ENCODE peak calls at places on chromosomes 6 and 20, in four cellular contexts. A is AG04450, J is esophagus squamous epithelium, X is fibroblast of lung. Y is an unnamed sample.

GRCh38 chr20:53608456-53609413 is 15.1 kb upstream of the ZNF217 start:
- DNase-seq in A (no peak), J (no peak), X (no peak), Y (no peak)

GRCh38 chr6:159125014-159125609 is 44.1 kb upstream of the FNDC1 start:
- DNase-seq in A (no peak), J (no peak), X (no peak), Y (no peak)

GRCh38 chr6:27478141-27478705 is 5.3 kb upstream of the ZNF184 start:
- DNase-seq in A (peak), J (no peak), X (peak), Y (no peak)

GRCh38 chr6:108914235-108915022 is 66.2 kb downstream of the ARMC2 start:
- DNase-seq in A (peak), J (no peak), X (peak), Y (no peak)

GRCh38 chr6:143060806-143061596 is at the start of gene AIG1:
- DNase-seq in A (peak), J (peak), X (no peak), Y (no peak)

GRCh38 chr6:20404641-20405032 is 3.0 kb downstream of the E2F3 start:
- DNase-seq in A (no peak), J (peak), X (peak), Y (peak)

GRCh38 chr6:122014961-122015360 is 384.5 kb upstream of the HSF2 start:
- DNase-seq in A (peak), J (no peak), X (peak), Y (no peak)

GRCh38 chr20:54123587-54124180 is 50.1 kb downstream of the CYP24A1 start:
- DNase-seq in A (no peak), J (no peak), X (peak), Y (no peak)

GRCh38 chr20:58550661-58551060 is 35.5 kb upstream of the APCDD1L start:
- DNase-seq in A (peak), J (no peak), X (peak), Y (no peak)

GRCh38 chr20:58944610-58945009 is 36.4 kb upstream of the NELFCD start:
- DNase-seq in A (no peak), J (no peak), X (no peak), Y (no peak)

GRCh38 chr20:562232-562897 is 18.8 kb upstream of the CSNK2A1 start:
- DNase-seq in A (no peak), J (no peak), X (no peak), Y (no peak)

GRCh38 chr6:39365281-39366074 is 43.0 kb upstream of the KCNK16 start:
- DNase-seq in A (no peak), J (no peak), X (peak), Y (no peak)

GRCh38 chr6:135592276-135592675 is 94.7 kb upstream of the AHI1 start:
- DNase-seq in A (no peak), J (no peak), X (no peak), Y (no peak)

GRCh38 chr6:56570434-56571359 is 72.0 kb downstream of the DST start:
- DNase-seq in A (no peak), J (no peak), X (peak), Y (no peak)

GRCh38 chr6:62998022-62998421 is 213.2 kb upstream of the FKBP1C start:
- DNase-seq in A (no peak), J (no peak), X (no peak), Y (no peak)

GRCh38 chr6:33840064-33840926 is 36.5 kb upstream of the MLN start:
- DNase-seq in A (peak), J (no peak), X (peak), Y (no peak)

GRCh38 chr6:36130672-36131516 is 581 bp downstream of the MAPK13 start:
- DNase-seq in A (no peak), J (no peak), X (no peak), Y (no peak)

GRCh38 chr6:52144196-52145076 is 41.7 kb upstream of the IL17A start:
- DNase-seq in A (no peak), J (no peak), X (no peak), Y (no peak)

GRCh38 chr6:24910850-24911712 is 24.7 kb downstream of the RIPOR2 start:
- DNase-seq in A (no peak), J (no peak), X (peak), Y (peak)

GRCh38 chr20:21522479-21523397 is 8.9 kb upstream of the NKX2-2 start:
- DNase-seq in A (no peak), J (no peak), X (no peak), Y (no peak)

GRCh38 chr20:31918471-31919105 is 33.3 kb downstream of the PDRG1 start:
- DNase-seq in A (no peak), J (no peak), X (no peak), Y (no peak)

GRCh38 chr6:52157301-52157930 is 28.8 kb upstream of the IL17A start:
- DNase-seq in A (no peak), J (no peak), X (no peak), Y (no peak)

GRCh38 chr20:23126281-23127061 is 40.3 kb upstream of the CD93 start:
- DNase-seq in A (no peak), J (no peak), X (no peak), Y (no peak)

GRCh38 chr6:141552031-141552430 is 580.7 kb upstream of the GJE1 start:
- DNase-seq in A (no peak), J (no peak), X (no peak), Y (no peak)

GRCh38 chr6:104943781-104944180 is 13.1 kb upstream of the LIN28B start:
- DNase-seq in A (no peak), J (no peak), X (peak), Y (no peak)

GRCh38 chr6:5004373-5005037 is 668 bp upstream of the RPP40 start:
- DNase-seq in A (no peak), J (no peak), X (no peak), Y (no peak)

GRCh38 chr20:47981242-47981641 is 196.0 kb upstream of the SULF2 start:
- DNase-seq in A (no peak), J (no peak), X (no peak), Y (no peak)

GRCh38 chr6:106163966-106164877 is 78.1 kb downstream of the PRDM1 start:
- DNase-seq in A (peak), J (no peak), X (peak), Y (no peak)

GRCh38 chr6:18457065-18457817 is 70.1 kb downstream of the RNF144B start:
- DNase-seq in A (no peak), J (no peak), X (no peak), Y (no peak)

GRCh38 chr6:154732824-154733609 is at the start of gene SCAF8:
- DNase-seq in A (no peak), J (peak), X (peak), Y (peak)
- H3K4me3 ChIP-seq in A (peak), J (peak), X (peak), Y (peak)

DNA sequence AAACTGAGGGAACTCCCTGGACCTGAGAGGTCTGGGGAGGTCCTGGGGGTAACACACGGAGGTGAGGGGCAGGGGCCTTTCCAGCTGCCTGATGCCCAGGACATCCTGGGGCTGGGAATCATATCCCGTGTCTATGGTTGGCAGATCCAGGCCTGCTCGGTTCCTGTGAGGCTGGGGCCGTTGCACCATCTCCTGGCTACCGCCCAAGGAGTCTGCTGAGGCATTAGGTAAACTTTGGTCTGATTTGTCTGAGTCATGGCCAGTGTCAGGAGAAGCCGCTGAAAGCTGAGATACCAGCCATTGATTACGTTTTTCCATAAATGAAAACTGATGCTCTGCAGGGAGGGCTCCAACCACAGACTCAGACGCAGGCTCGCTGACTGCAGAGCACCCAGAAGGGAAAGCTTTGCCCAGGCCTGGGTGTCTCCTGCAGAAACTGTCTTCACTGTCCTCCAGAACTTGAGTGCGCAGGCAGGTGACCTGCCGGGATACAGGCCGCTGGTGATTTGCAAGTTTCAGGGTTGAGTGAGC is 14.2 kb downstream of the TRAF3IP2 start:
- DNase-seq in A (peak), J (no peak), X (peak), Y (peak)
- H3K27ac ChIP-seq in A (peak), J (peak), X (peak), Y (peak)

GRCh38 chr20:62702886-62703852 is 5.5 kb upstream of the NTSR1 start:
- DNase-seq in A (peak), J (no peak), X (peak), Y (peak)

GRCh38 chr20:62701161-62702007 is 7.3 kb upstream of the NTSR1 start:
- DNase-seq in A (no peak), J (no peak), X (no peak), Y (no peak)

GRCh38 chr20:62703853-62704228 is 4.8 kb upstream of the NTSR1 start:
- DNase-seq in A (no peak), J (no peak), X (no peak), Y (peak)

GRCh38 chr20:62700261-62700925 is 8.2 kb upstream of the NTSR1 start:
- DNase-seq in A (no peak), J (no peak), X (no peak), Y (no peak)

GRCh38 chr20:62702008-62702290 is 6.7 kb upstream of the NTSR1 start:
- DNase-seq in A (no peak), J (no peak), X (no peak), Y (peak)
- H3K4me3 ChIP-seq in A (no peak), J (no peak), X (no peak), Y (no peak)

GRCh38 chr20:62899633-62900051 is 26.7 kb downstream of the DIDO1 start:
- DNase-seq in A (no peak), J (no peak), X (no peak), Y (no peak)

GRCh38 chr20:62898970-62899632 is 27.2 kb downstream of the DIDO1 start:
- DNase-seq in A (no peak), J (no peak), X (no peak), Y (no peak)

GRCh38 chr20:62901891-62902290 is 24.4 kb downstream of the DIDO1 start:
- DNase-seq in A (no peak), J (no peak), X (no peak), Y (no peak)

GRCh38 chr20:62900692-62901584 is 25.4 kb downstream of the DIDO1 start:
- DNase-seq in A (no peak), J (no peak), X (no peak), Y (no peak)

GRCh38 chr20:62900052-62900691 is 26.1 kb downstream of the DIDO1 start:
- DNase-seq in A (peak), J (no peak), X (peak), Y (peak)
- H3K27ac ChIP-seq in A (no peak), J (peak), X (no peak), Y (no peak)

GRCh38 chr20:51374961-51375360 is 167.6 kb downstream of the NFATC2 start:
- DNase-seq in A (no peak), J (no peak), X (no peak), Y (no peak)

GRCh38 chr20:51373713-51374481 is 168.6 kb downstream of the NFATC2 start:
- DNase-seq in A (no peak), J (no peak), X (no peak), Y (peak)

GRCh38 chr20:51376121-51376520 is 166.4 kb downstream of the NFATC2 start:
- DNase-seq in A (no peak), J (no peak), X (no peak), Y (no peak)

GRCh38 chr20:51377132-51377531 is 165.4 kb downstream of the NFATC2 start:
- DNase-seq in A (no peak), J (no peak), X (no peak), Y (no peak)

DNA sequence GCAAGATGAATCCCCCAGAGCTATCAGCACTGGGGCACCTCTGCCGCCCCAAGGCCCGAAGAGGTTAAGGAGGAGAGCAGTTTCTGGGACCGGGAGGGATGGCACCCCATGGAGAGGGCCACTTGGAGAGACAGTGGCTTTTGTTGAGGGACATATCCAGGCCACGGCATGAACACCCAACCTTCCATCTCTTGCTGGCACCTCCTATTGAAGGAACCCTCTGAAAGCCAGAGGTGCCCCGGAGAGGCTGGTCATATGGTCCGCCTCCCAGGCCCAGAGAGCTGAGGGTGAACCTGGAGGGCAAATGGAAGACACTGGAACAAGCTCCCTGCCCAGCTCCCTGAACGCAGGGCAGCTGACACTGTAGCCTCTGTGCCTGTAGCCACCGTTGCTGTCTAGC is 167.0 kb downstream of the NFATC2 start:
- DNase-seq in A (no peak), J (no peak), X (no peak), Y (no peak)
- H3K4me3 ChIP-seq in A (no peak), J (no peak), X (no peak), Y (no peak)

DNA sequence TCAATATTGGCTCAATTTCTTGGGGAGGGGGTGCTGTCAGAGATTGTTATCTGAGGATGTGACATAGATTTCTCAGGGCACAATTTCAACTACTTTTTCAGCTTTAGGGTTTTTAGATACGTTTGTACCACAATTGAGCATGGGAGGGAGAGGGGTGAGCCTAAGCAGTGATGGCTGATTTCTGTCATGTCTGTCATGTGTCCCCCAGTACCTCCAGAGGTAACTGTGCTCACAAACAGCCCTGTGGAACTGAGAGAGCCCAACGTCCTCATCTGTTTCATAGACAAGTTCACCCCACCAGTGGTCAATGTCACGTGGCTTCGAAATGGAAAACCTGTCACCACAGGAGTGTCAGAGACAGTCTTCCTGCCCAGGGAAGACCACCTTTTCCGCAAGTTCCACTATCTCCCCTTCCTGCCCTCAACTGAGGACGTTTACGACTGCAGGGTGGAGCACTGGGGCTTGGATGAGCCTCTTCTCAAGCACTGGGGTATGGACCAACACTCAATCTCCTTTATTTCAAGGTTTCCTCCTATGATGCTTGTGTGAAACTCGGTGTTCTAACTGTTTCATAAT is 3.4 kb downstream of the HLA-DRA start:
- DNase-seq in A (no peak), J (no peak), X (no peak), Y (no peak)
- H3K27ac ChIP-seq in A (no peak), J (no peak), X (no peak), Y (no peak)

GRCh38 chr6:155026366-155027045 is 31.4 kb downstream of the TIAM2 start:
- DNase-seq in A (peak), J (no peak), X (peak), Y (peak)
- H3K4me3 ChIP-seq in A (no peak), J (no peak), X (no peak), Y (no peak)

DNA sequence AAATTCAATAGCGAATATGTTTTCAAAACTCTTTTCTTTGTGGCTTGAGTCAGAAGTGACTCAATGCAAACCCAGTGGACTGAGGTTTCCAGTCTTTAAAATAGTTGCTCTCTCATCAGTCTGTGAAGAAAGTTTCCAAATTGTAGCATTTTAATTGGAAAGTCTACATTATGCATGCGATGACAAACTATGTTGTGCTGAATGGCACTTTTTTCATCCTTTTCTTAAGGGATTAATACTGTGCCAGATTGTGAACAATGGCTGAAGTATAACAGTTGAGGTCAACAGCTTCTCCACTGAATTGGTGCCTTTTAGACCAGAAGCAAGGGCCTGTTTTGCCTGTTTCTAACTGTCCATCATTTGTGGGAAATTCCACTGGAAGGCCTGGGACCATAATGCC is 377.1 kb downstream of the BTBD9 start:
- DNase-seq in A (no peak), J (no peak), X (peak), Y (no peak)
- H3K27ac ChIP-seq in A (peak), J (no peak), X (peak), Y (peak)

GRCh38 chr6:170005680-170006470 is 254.5 kb downstream of the ERMARD start:
- DNase-seq in A (no peak), J (no peak), X (no peak), Y (no peak)

GRCh38 chr6:170004585-170005210 is 253.3 kb downstream of the ERMARD start:
- DNase-seq in A (no peak), J (no peak), X (no peak), Y (no peak)

GRCh38 chr6:170008386-170008785 is 257.0 kb downstream of the ERMARD start:
- DNase-seq in A (no peak), J (no peak), X (no peak), Y (no peak)

GRCh38 chr6:170006524-170007467 is 255.4 kb downstream of the ERMARD start:
- DNase-seq in A (no peak), J (no peak), X (no peak), Y (no peak)

GRCh38 chr6:170007468-170008240 is 256.2 kb downstream of the ERMARD start:
- DNase-seq in A (no peak), J (no peak), X (no peak), Y (no peak)
- H3K4me3 ChIP-seq in A (no peak), J (no peak), X (no peak), Y (no peak)

GRCh38 chr20:5650191-5650691 is 100.0 kb upstream of the SHLD1 start:
- DNase-seq in A (no peak), J (no peak), X (no peak), Y (no peak)
- H3K27ac ChIP-seq in A (no peak), J (no peak), X (no peak), Y (no peak)